ENCODE peak calls at places on chromosomes 1 and 21, in five cellular contexts. W is NCI-H1105, V is neural crest cell, R is C1 segment of cervical spinal cord, K is NT2/D1. F is an unnamed sample.

GRCh38 chr1:111989531-111990025 is at the start of gene KCND3:
- DNase-seq in W (peak), K (no peak), V (peak), R (no peak), F (peak)

GRCh38 chr1:40258445-40258769 is 371 bp downstream of the ZMPSTE24 start:
- DNase-seq in R (no peak), W (no peak), V (no peak), K (no peak), F (no peak)

GRCh38 chr1:161706483-161707347 is at the start of gene FCRLA:
- DNase-seq in V (no peak), W (no peak), R (no peak), K (no peak), F (no peak)

GRCh38 chr1:221663321-221663720 is 78.6 kb downstream of the DUSP10 start:
- DNase-seq in R (no peak), W (no peak), K (no peak), V (no peak), F (no peak)

GRCh38 chr21:35136106-35136505 is 87.0 kb upstream of the RUNX1 start:
- DNase-seq in V (no peak), R (no peak), W (no peak), K (no peak), F (no peak)

GRCh38 chr1:33563702-33564101 is 91.3 kb downstream of the ZSCAN20 start:
- DNase-seq in V (no peak), K (no peak), W (no peak), R (no peak), F (no peak)

GRCh38 chr1:17984510-17985085 is 123.0 kb upstream of the IGSF21 start:
- DNase-seq in V (peak), W (peak), K (no peak), R (no peak), F (peak)

GRCh38 chr21:15221799-15222386 is 157.1 kb upstream of the NRIP1 start:
- DNase-seq in W (no peak), K (peak), V (peak), R (no peak), F (no peak)

GRCh38 chr1:20485527-20486456 is at the start of gene CAMK2N1:
- DNase-seq in V (peak), W (peak), R (peak), K (no peak), F (peak)

GRCh38 chr1:172770081-172770480 is 111.2 kb downstream of the FASLG start:
- DNase-seq in K (no peak), R (no peak), W (no peak), V (no peak), F (no peak)

GRCh38 chr1:20343149-20343936 is 52.7 kb downstream of the VWA5B1 start:
- DNase-seq in K (peak), R (no peak), V (peak), W (no peak), F (peak)

GRCh38 chr1:235649722-235650163 is at the start of gene GNG4:
- DNase-seq in R (no peak), V (peak), W (peak), K (no peak), F (peak)

GRCh38 chr1:233114860-233115259 is 164.4 kb downstream of the NTPCR start:
- DNase-seq in W (no peak), V (no peak), R (no peak), K (no peak), F (no peak)

GRCh38 chr1:41492341-41492848 is 7.9 kb upstream of the EDN2 start:
- DNase-seq in W (no peak), R (no peak), V (no peak), K (peak), F (peak)

GRCh38 chr1:48084826-48085225 is 87.6 kb upstream of the TRABD2B start:
- DNase-seq in K (no peak), W (no peak), V (no peak), R (no peak), F (no peak)

GRCh38 chr1:84772428-84772943 is 82.2 kb upstream of the SSX2IP start:
- DNase-seq in K (peak), W (peak), R (peak), V (peak), F (peak)

F was measured in endothelial cell.